ENCODE peak calls at places on chromosomes 4 and X, in four cellular contexts. Z is HCT116, E is hepatocyte, B is astrocyte. O is an unnamed sample.

GRCh38 chr4:2723751-2724150 is 32.4 kb downstream of the TNIP2 start:
- DNase-seq in Z (no peak), B (no peak), E (no peak), O (no peak)

GRCh38 chrX:20067709-20068315 is 48.9 kb downstream of the MAP7D2 start:
- DNase-seq in B (peak; percentile 88), E (peak; percentile 64), Z (peak; percentile 23), O (no peak)

GRCh38 chr4:169305651-169306050 is 34.9 kb upstream of the SH3RF1 start:
- DNase-seq in B (peak; percentile 8), Z (no peak), E (no peak), O (no peak)

GRCh38 chrX:40173662-40174593 is 76.2 kb upstream of the BCOR start:
- DNase-seq in E (peak; percentile 76), Z (peak; percentile 72), B (no peak), O (peak; percentile 50)

GRCh38 chrX:79096339-79096638 is 48.2 kb upstream of the GPR174 start:
- DNase-seq in E (no peak), B (no peak), Z (no peak), O (no peak)

GRCh38 chr4:153154010-153154975 is 50.0 kb upstream of the TRIM2 start:
- DNase-seq in E (peak; percentile 64), Z (no peak), B (peak; percentile 37), O (no peak)

GRCh38 chr4:72971572-72971971 is 97.9 kb downstream of the COX18 start:
- DNase-seq in E (no peak), B (peak; percentile 97), Z (no peak), O (no peak)

GRCh38 chrX:83508006-83508405 is at the start of gene POU3F4:
- DNase-seq in E (no peak), B (peak; percentile 75), Z (no peak), O (peak; percentile 83)

GRCh38 chr4:183936574-183937335 is 31.6 kb downstream of the STOX2 start:
- DNase-seq in E (no peak), Z (no peak), B (no peak), O (no peak)

GRCh38 chrX:141928432-141928831 is 24.7 kb downstream of the MAGEC1 start:
- DNase-seq in Z (no peak), E (no peak), B (no peak), O (no peak)

GRCh38 chr4:13329963-13330362 is 154.2 kb downstream of the RAB28 start:
- DNase-seq in Z (peak; percentile 27), B (peak; percentile 72), E (no peak), O (no peak)

GRCh38 chr4:110852793-110853192 is 229.9 kb upstream of the PITX2 start:
- DNase-seq in B (no peak), E (no peak), Z (no peak), O (no peak)
- H3K4me1 ChIP-seq in B (peaks cover 5% of the 10 kb centered on the region), E (peaks cover 7% of the 10 kb centered on the region), Z (peaks cover 4% of the 10 kb centered on the region), O (no peaks in the 10 kb centered on the region)

GRCh38 chr4:62709618-62710252 is 1509.6 kb downstream of the ADGRL3 start:
- DNase-seq in B (peak; percentile 0), E (peak; percentile 66), Z (no peak), O (peak; percentile 57)
- TF ChIP-seq CTCF in B (peak; percentile 69), E (peak; percentile 86), Z (peak; percentile 38), O (peak; percentile 88)

GRCh38 chr4:185018834-185019450 is 652 bp downstream of the HELT start:
- DNase-seq in B (no peak), E (no peak), Z (no peak), O (peak; percentile 42)

GRCh38 chr4:185019451-185020292 is 1.4 kb downstream of the HELT start:
- DNase-seq in B (no peak), Z (no peak), E (no peak), O (peak; percentile 72)

GRCh38 chr4:185023471-185023870 is 5.2 kb downstream of the HELT start:
- DNase-seq in B (no peak), E (no peak), Z (no peak), O (peak; percentile 82)

GRCh38 chr4:185020293-185020808 is 2.1 kb downstream of the HELT start:
- DNase-seq in Z (no peak), B (peak; percentile 6), E (no peak), O (peak; percentile 61)

DNA sequence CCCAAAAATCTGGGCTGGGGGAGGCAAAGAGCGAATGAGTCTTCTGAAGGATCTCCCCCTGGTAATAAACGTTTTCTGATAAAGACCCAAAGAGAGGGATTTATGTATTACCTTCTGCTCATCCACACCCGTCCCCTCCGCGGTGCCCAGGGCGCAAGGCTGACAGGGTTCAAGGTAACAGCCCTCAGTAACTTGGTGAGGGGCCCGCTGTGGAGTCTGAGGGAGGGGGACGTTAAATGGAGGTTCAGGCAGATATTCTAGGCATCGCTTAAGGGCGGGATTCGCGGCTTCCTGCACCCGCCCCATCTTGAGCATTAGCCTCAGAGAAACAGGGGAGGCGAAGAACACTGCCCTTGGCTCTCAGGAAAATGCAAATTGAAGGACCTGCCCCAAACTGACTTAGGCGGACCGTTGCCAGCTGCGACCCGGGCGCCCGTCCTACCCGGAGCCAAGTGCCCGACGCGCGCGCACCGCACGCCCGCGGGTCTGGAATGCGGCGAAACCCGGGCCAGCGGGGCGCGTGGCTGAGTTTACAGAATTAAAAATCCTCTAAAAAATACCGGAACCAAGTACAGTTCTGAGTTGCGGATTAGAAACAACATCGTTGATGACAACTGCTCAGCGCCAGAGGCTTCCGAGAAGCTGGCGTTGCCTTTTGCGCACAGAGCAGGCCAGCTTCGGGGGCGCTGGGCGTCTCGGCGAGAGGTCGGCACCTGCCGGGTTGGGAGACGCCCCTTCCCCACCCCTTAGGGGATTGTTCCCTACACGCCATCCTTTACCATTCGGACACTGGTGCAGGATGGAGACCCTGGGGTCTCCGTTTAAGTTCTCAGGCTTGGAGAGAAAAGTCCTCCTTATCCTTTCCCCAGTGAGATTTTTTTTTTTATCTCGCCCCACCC is 2.8 kb downstream of the HELT start:
- DNase-seq in E (no peak), Z (no peak), B (no peak), O (peak; percentile 57)
- TF ChIP-seq EZH2 in E (peak; percentile 66), Z (no peak), B (no peak), O (peak; percentile 92)

GRCh38 chrX:10006770-10007169 is 39.6 kb downstream of the CLDN34 start:
- DNase-seq in E (no peak), B (no peak), Z (no peak), O (peak; percentile 6)
- H3K4me1 ChIP-seq in E (no peaks in the 10 kb centered on the region), B (peaks cover 10% of the 10 kb centered on the region), Z (no peaks in the 10 kb centered on the region), O (peaks cover 16% of the 10 kb centered on the region)

GRCh38 chr4:37792241-37792640 is 34.2 kb upstream of the PGM2 start:
- DNase-seq in B (no peak), E (no peak), Z (no peak), O (no peak)

GRCh38 chr4:37794046-37794445 is 32.4 kb upstream of the PGM2 start:
- DNase-seq in Z (no peak), B (no peak), E (peak; percentile 6), O (no peak)

GRCh38 chr4:37797923-37798322 is 28.6 kb upstream of the PGM2 start:
- DNase-seq in B (no peak), Z (no peak), E (no peak), O (no peak)

GRCh38 chr4:37795796-37796195 is 30.7 kb upstream of the PGM2 start:
- DNase-seq in E (no peak), B (no peak), Z (no peak), O (no peak)

DNA sequence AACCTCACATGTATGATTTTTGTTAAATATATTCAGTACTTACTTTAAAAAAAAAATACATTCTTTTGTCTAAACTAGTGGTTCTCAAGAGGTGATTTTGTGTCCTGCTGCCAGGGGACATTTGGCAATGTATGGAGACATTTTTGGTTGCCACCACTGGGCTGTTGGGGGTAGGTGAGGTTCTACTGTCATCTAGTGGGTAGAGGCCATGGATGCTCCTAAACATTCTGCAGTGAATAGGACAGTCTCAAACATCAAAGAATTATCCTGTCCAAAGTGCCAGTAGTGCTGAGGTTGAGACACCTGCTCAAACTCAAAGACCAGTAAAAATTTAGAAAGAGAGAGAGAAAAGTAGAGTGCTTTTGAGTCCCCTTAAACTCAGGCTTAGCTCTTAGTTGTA is 32.9 kb upstream of the PGM2 start:
- DNase-seq in Z (no peak), B (no peak), E (no peak), O (peak; percentile 17)
- TF ChIP-seq CTCF in Z (peak; percentile 65), B (peak; percentile 43), E (peak; percentile 29), O (peak; percentile 49)

GRCh38 chrX:77652095-77652494 is 133.9 kb downstream of the ATRX start:
- DNase-seq in Z (no peak), B (no peak), E (no peak), O (no peak)
- TF ChIP-seq EZH2 in Z (no peak), B (no peak), E (no peak), O (no peak)

DNA sequence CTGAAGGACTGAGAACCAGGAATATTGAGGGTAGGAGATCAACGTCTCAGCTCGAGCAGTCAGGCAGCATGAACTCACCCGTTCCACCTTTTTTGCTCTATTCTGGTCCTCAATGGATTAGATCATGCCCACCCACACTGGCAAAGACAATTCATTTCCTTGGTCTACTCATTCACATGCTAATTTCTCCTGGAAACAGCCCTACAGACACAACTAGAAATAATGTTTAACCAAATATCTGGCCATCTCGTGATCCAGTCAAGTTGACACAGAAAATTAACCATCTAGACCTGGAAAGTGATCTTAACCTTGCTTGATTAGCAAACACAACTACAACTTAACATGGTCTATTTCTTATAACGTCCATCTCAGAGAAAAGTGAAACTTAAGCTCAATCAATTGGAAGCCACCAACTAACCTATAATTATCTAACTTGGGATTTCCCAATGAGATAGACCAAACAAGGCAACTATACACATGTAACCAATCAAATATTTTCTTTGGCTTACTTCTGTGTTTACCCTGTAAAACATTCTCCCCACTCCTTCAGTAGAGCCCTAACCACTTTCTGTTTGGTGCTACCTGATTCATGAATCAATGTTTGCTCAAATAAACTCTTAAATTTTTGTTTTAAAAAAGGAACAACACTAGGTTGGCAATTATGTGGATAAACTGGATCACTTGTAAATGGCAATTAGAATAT is 69.7 kb upstream of the MAMLD1 start:
- DNase-seq in Z (no peak), B (no peak), E (no peak), O (no peak)
- H3K4me1 ChIP-seq in Z (no peaks in the 10 kb centered on the region), B (no peaks in the 10 kb centered on the region), E (no peaks in the 10 kb centered on the region), O (no peaks in the 10 kb centered on the region)

DNA sequence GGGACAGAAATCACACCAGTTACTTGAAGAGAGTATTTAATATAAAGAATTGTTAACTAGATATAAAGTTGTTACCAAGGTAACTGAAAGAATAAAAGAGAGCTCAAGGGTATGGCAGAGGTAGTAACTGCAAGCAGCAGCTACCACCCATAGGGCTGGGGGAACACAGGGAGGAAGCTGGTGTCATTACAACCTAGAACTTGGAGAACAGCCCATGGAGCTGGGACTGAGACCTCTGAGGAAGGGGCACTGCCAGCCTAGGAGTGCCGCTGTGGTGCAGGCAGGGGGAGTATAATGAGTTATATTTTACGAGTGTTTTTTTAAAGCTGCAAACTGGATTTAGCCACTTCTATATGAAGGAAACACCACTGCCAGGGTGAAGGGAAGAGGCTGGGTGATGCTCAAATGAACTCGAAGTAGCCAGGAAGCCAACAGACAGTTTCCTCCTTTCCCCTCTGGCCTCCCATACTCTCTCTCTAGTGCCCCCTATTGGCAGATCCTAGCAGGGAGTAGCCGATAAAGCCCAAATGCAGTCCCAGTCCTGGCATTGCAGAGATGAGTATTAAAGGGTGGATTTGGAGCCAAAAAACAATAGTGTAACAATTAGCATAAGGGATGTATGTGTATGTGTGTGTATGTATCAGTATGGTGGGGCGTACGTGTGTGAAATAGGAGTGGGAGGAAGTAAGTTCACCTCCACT is 213.7 kb upstream of the LDB2 start:
- DNase-seq in Z (no peak), B (no peak), E (peak; percentile 13), O (peak; percentile 79)
- TF ChIP-seq CTCF in Z (peak; percentile 69), B (peak; percentile 40), E (peak; percentile 33), O (peak; percentile 83)

O was measured in neural progenitor cell.